ENCODE peak calls at places on chromosomes 11 and 22, in eight cellular contexts. U is activated T-helper 1 cell treated with anti-CD3 and anti-CD28 coated beads, Interleukin-12 subunit alpha, Interleukin-12 subunit beta, Interleukin-2, Interleukin-4 antibody, amounts not matched to agents 30 ng/mL and 10 ng/mL and 1 ng/mL, durations not matched to agents 14 hours and 24 hours and 36 hours; G is non-pigmented ciliary epithelial cell; M is SK-N-SH; K is KBM-7; T is H7; J is hepatic stellate cell; B is PC-9. O is an unnamed sample.

GRCh38 chr11:104522650-104523049 is 358.7 kb upstream of the PDGFD start:
- DNase-seq in U (no peak), G (peak; percentile 26), M (peak; percentile 25), K (no peak), T (no peak), J (no peak), B (no peak), O (no peak)

GRCh38 chr11:100203789-100204188 is 483.3 kb upstream of the ARHGAP42 start:
- DNase-seq in U (no peak), G (no peak), M (no peak), K (no peak), T (no peak), J (no peak), B (no peak), O (no peak)

GRCh38 chr11:70002433-70002832 is 75.7 kb upstream of the ANO1 start:
- DNase-seq in U (peak; percentile 54), G (peak; percentile 30), M (no peak), K (no peak), T (no peak), J (no peak), B (no peak), O (peak; percentile 72)

GRCh38 chr11:66022401-66023185 is 3.7 kb downstream of the CATSPER1 start:
- DNase-seq in U (peak; percentile 73), G (no peak), M (peak; percentile 95), K (peak; percentile 79), T (peak; percentile 98), J (peak; percentile 87), B (peak; percentile 49), O (peak; percentile 56)

GRCh38 chr11:132683602-132684001 is 848.7 kb downstream of the OPCML start:
- DNase-seq in U (no peak), G (no peak), M (no peak), K (no peak), T (no peak), J (no peak), B (no peak), O (no peak)

GRCh38 chr11:8638300-8638699 is 44.2 kb downstream of the TRIM66 start:
- DNase-seq in U (no peak), G (no peak), M (no peak), K (peak; percentile 4), T (no peak), J (peak; percentile 43), B (no peak), O (no peak)

GRCh38 chr11:67054851-67055523 is 1.7 kb upstream of the RHOD start:
- DNase-seq in U (no peak), G (peak; percentile 53), M (peak; percentile 77), K (no peak), T (peak; percentile 75), J (peak; percentile 94), B (peak; percentile 99), O (no peak)

GRCh38 chr11:45741582-45741981 is 63.4 kb upstream of the SLC35C1 start:
- DNase-seq in U (no peak), G (no peak), M (no peak), K (no peak), T (no peak), J (no peak), B (no peak), O (no peak)

GRCh38 chr22:40654522-40655167 is 18.1 kb upstream of the MRTFA start:
- DNase-seq in U (no peak), G (no peak), M (peak; percentile 64), K (peak; percentile 27), T (peak; percentile 58), J (peak; percentile 79), B (peak; percentile 33), O (no peak)

GRCh38 chr11:19713221-19714092 is 820 bp downstream of the NAV2 start:
- DNase-seq in U (no peak), G (no peak), M (peak; percentile 34), K (no peak), T (peak; percentile 71), J (no peak), B (no peak), O (no peak)

GRCh38 chr11:111347002-111347722 is 31.9 kb downstream of the POU2AF1 start:
- DNase-seq in U (no peak), G (no peak), M (no peak), K (no peak), T (no peak), J (no peak), B (no peak), O (no peak)

GRCh38 chr11:62957147-62957546 is 27.6 kb downstream of the SLC22A6 start:
- DNase-seq in U (no peak), G (no peak), M (no peak), K (no peak), T (no peak), J (no peak), B (no peak), O (no peak)

GRCh38 chr22:19759459-19759993 is 1.1 kb upstream of the TBX1 start:
- DNase-seq in U (no peak), G (no peak), M (peak; percentile 64), K (no peak), T (peak; percentile 83), J (no peak), B (no peak), O (no peak)

GRCh38 chr11:128890543-128891409 is at the start of gene KCNJ5:
- DNase-seq in U (no peak), G (no peak), M (peak; percentile 84), K (no peak), T (peak; percentile 88), J (peak; percentile 41), B (no peak), O (no peak)

GRCh38 chr22:39138357-39138997 is 14.0 kb downstream of the CBX7 start:
- DNase-seq in U (no peak), G (no peak), M (no peak), K (no peak), T (peak; percentile 67), J (no peak), B (no peak), O (no peak)

O was measured in GDM1.